ENCODE peak calls at places on chromosomes 1 and 21, in seven cellular contexts. H, L, D, O, M, U and W are unnamed samples.

GRCh38 chr1:41698916-41699860 is 214.7 kb upstream of the EDN2 start:
- DNase-seq in H (no peak), L (peak), D (no peak), O (no peak), M (no peak), U (no peak), W (no peak)

GRCh38 chr1:233884461-233885151 is 19.9 kb upstream of the SLC35F3 start:
- DNase-seq in H (no peak), L (no peak), D (no peak), O (no peak), M (no peak), U (no peak), W (no peak)

GRCh38 chr1:244654284-244655038 is 1.5 kb downstream of the DESI2 start:
- DNase-seq in H (no peak), L (no peak), D (no peak), O (no peak), M (no peak), U (no peak), W (no peak)

GRCh38 chr1:75345538-75346292 is 211.5 kb downstream of the LHX8 start:
- DNase-seq in H (no peak), L (no peak), D (no peak), O (no peak), M (no peak), U (no peak), W (no peak)

GRCh38 chr21:41069305-41069642 is 98.7 kb upstream of the BACE2 start:
- DNase-seq in H (no peak), L (no peak), D (no peak), O (no peak), M (no peak), U (no peak), W (no peak)

GRCh38 chr1:84422909-84423308 is 24.6 kb downstream of the DNASE2B start:
- DNase-seq in H (no peak), L (no peak), D (no peak), O (no peak), M (no peak), U (no peak), W (no peak)

GRCh38 chr21:31218830-31219608 is 125.0 kb downstream of the TIAM1 start:
- DNase-seq in H (no peak), L (no peak), D (peak), O (no peak), M (no peak), U (no peak), W (peak)

GRCh38 chr1:181743878-181744312 is 260.6 kb downstream of the CACNA1E start:
- DNase-seq in H (no peak), L (no peak), D (no peak), O (no peak), M (no peak), U (no peak), W (no peak)

GRCh38 chr1:78250201-78250600 is 204.4 kb downstream of the GIPC2 start:
- DNase-seq in H (no peak), L (no peak), D (no peak), O (no peak), M (no peak), U (no peak), W (no peak)

GRCh38 chr1:15849775-15850449 is 2.4 kb downstream of the SPEN start:
- DNase-seq in H (peak), L (no peak), D (peak), O (peak), M (peak), U (peak), W (no peak)

GRCh38 chr1:109347511-109347910 is 40.7 kb upstream of the MYBPHL start:
- DNase-seq in H (no peak), L (no peak), D (no peak), O (no peak), M (no peak), U (no peak), W (no peak)

GRCh38 chr1:41726899-41727748 is 191.6 kb downstream of the HIVEP3 start:
- DNase-seq in H (no peak), L (peak), D (no peak), O (no peak), M (no peak), U (peak), W (no peak)

GRCh38 chr1:41274827-41275519 is 32.9 kb upstream of the SCMH1 start:
- DNase-seq in H (no peak), L (no peak), D (no peak), O (no peak), M (no peak), U (no peak), W (no peak)

GRCh38 chr1:11806307-11806936 is 431 bp downstream of the CLCN6 start:
- DNase-seq in H (no peak), L (no peak), D (no peak), O (peak), M (no peak), U (no peak), W (no peak)

GRCh38 chr1:56973898-56974752 is 8.3 kb upstream of the C8B start:
- DNase-seq in H (no peak), L (no peak), D (no peak), O (no peak), M (no peak), U (no peak), W (no peak)

GRCh38 chr1:212037900-212038299 is 2.4 kb downstream of the DTL start:
- DNase-seq in H (no peak), L (no peak), D (no peak), O (no peak), M (no peak), U (peak), W (no peak)

GRCh38 chr1:234928642-234929041 is 200.0 kb downstream of the TOMM20 start:
- DNase-seq in H (no peak), L (no peak), D (no peak), O (no peak), M (no peak), U (no peak), W (no peak)

GRCh38 chr1:46083579-46083978 is 48.9 kb downstream of the PIK3R3 start:
- DNase-seq in H (no peak), L (no peak), D (no peak), O (no peak), M (no peak), U (no peak), W (no peak)

GRCh38 chr1:87231703-87232363 is 96.8 kb upstream of the LMO4 start:
- DNase-seq in H (no peak), L (no peak), D (no peak), O (no peak), M (no peak), U (no peak), W (no peak)

GRCh38 chr21:25898671-25899070 is 163.9 kb downstream of the GABPA start:
- DNase-seq in H (no peak), L (no peak), D (no peak), O (no peak), M (no peak), U (no peak), W (peak)

GRCh38 chr1:6465461-6466005 is 440 bp downstream of the TNFRSF25 start:
- DNase-seq in H (no peak), L (no peak), D (no peak), O (no peak), M (peak), U (no peak), W (no peak)

GRCh38 chr1:183735069-183735860 is 69.7 kb upstream of the RGL1 start:
- DNase-seq in H (no peak), L (no peak), D (no peak), O (no peak), M (no peak), U (no peak), W (no peak)
- TF ChIP-seq JUND in H (no peak), L (no peak), D (no peak), O (no peak), M (no peak), U (no peak), W (no peak)

DNA sequence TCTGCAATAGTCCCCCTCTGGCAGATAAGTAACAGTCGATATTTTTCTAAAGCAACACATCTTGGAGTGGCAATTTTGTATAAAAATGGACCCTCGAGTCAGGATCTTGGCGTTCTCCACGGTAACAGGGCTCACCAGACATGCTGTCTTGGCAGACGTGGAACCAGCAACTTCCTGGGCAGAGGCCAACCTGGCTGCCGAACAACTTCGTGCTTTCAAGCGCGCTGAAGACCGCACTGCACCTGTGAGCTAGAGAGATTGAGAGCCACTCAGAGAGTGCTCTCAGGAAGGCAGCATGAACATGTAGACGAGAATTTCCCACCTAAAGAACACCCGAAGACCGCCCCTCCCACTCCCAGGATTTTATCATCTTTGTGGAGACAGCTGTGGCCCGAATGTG is 7.3 kb downstream of the C1orf174 start:
- DNase-seq in H (no peak), L (no peak), D (no peak), O (no peak), M (no peak), U (no peak), W (no peak)
- TF ChIP-seq JUND in H (no peak), L (no peak), D (no peak), O (no peak), M (no peak), U (no peak), W (no peak)

GRCh38 chr1:172686143-172686542 is 27.2 kb downstream of the FASLG start:
- DNase-seq in H (no peak), L (no peak), D (no peak), O (no peak), M (no peak), U (no peak), W (no peak)

GRCh38 chr1:172678990-172679772 is 20.3 kb downstream of the FASLG start:
- DNase-seq in H (no peak), L (no peak), D (no peak), O (no peak), M (no peak), U (no peak), W (no peak)

GRCh38 chr1:172682812-172683211 is 23.9 kb downstream of the FASLG start:
- DNase-seq in H (no peak), L (no peak), D (no peak), O (no peak), M (no peak), U (no peak), W (no peak)

GRCh38 chr1:172680244-172680643 is 21.3 kb downstream of the FASLG start:
- DNase-seq in H (no peak), L (no peak), D (no peak), O (no peak), M (no peak), U (no peak), W (no peak)

GRCh38 chr1:172680733-172681275 is 21.9 kb downstream of the FASLG start:
- DNase-seq in H (no peak), L (no peak), D (no peak), O (no peak), M (no peak), U (no peak), W (no peak)
- TF ChIP-seq JUND in H (no peak), L (no peak), D (no peak), O (no peak), M (no peak), U (no peak), W (no peak)

DNA sequence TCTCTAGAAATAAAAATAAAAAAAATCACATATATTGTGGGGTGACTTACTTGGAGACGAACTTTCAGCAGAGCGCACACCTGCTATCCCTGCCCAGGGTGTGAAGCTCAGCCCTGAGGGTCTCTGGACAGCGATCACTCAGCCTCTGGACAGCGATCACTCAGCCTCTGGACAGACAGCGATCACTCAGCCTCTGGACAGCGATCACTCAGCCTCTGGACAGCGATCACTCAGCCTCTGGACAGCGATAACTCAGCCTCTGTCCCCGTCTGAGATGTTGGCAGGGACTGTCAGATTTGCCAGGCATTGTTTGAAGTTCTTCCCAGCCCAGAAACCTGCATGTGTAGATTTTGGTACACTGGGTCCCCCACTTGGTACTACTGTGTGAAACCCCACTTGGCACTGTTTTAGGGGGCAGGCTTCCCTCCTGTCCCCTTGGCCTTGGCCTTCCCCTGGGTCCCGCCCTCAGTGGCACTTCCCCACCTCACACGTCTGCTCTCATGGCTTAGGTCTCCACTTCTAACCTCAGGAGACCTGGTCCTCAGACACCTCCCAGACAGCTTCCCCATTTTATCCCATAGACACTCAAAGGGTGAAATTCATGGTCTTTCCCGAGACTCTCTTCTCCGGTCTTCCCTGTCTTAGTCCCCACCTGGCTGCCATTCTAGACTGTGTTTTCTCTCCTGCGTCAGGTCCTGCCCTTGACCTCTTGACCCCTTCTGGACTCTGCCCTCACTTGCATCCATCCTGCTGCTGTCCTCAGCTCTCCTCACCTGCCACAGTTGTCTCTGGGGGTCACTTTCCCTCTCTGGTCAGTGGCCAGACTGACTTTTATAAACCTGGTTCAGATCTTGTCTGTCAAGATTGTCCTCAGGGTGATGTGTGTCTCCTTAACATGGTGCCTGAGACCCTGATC is 10.2 kb downstream of the PSEN2 start:
- DNase-seq in H (no peak), L (no peak), D (no peak), O (no peak), M (no peak), U (no peak), W (no peak)
- TF ChIP-seq JUND in H (no peak), L (no peak), D (no peak), O (no peak), M (no peak), U (no peak), W (no peak)

DNA sequence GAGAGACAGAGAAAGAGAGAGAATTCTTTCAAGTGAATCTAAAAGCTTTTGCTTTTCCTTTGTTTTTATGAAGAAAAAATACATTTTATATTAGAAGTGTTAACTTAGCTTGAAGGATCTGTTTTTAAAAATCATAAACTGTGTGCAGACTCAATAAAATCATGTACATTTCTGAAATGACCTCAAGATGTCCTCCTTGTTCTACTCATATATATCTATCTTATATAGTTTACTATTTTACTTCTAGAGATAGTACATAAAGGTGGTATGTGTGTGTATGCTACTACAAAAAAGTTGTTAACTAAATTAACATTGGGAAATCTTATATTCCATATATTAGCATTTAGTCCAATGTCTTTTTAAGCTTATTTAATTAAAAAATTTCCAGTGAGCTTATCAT is 117.6 kb downstream of the PTPRC start:
- DNase-seq in H (no peak), L (no peak), D (no peak), O (no peak), M (no peak), U (no peak), W (peak)
- TF ChIP-seq JUND in H (no peak), L (no peak), D (no peak), O (no peak), M (no peak), U (no peak), W (no peak)

DNA sequence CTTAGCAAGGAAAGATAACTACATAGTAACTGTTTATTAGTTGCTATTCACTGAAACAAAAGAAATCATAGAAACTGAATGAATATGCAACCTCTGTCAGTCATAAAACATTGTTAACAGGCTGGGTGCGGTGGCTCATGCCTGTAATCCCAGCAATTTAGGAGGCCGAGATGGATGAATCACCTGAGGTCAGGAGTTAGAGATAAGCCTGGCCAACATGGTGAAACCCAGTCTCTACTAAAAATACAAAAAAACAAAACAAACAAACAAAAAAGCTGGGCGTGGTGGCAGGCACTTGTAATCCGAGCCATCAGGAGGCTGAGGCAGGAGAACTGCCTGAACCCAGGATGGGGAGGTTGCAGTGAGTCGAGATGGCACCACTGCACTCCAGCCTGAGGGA is 44.1 kb downstream of the CRB1 start:
- DNase-seq in H (no peak), L (no peak), D (peak), O (no peak), M (no peak), U (no peak), W (no peak)
- TF ChIP-seq JUND in H (no peak), L (no peak), D (no peak), O (no peak), M (no peak), U (no peak), W (no peak)